ENCODE peak calls at places on chromosomes 3 and 15, in eight cellular contexts. S is astrocyte; N is HCT116; B is IMR-90; Y is heart right ventricle; D is GM06990; W is CD8-positive, alpha-beta T cell; R is neuronal stem cell. A is an unnamed sample.
A peak's percentile ranks its signal among the peaks of the same experiment; 100 is the strongest.

GRCh38 chr3:73513260-73513659 is 111.5 kb downstream of the PDZRN3 start:
- DNase-seq in D (no peak), B (no peak), Y (no peak), R (no peak), N (no peak), W (no peak), S (no peak), A (no peak)

GRCh38 chr3:101591071-101591470 is 17.1 kb downstream of the PCNP start:
- DNase-seq in D (no peak), N (no peak), R (no peak), Y (no peak), B (no peak), W (no peak), S (no peak), A (no peak)

GRCh38 chr3:13261908-13262307 is 158.2 kb downstream of the NUP210 start:
- DNase-seq in R (no peak), B (no peak), S (no peak), Y (no peak), W (no peak), N (no peak), D (no peak), A (no peak)

GRCh38 chr15:72118400-72118978 is at the start of gene SENP8:
- DNase-seq in N (no peak), Y (no peak), D (no peak), W (no peak), R (no peak), B (no peak), S (no peak), A (peak; percentile 95)

GRCh38 chr15:39244776-39245175 is 336.1 kb upstream of the THBS1 start:
- DNase-seq in R (no peak), S (no peak), D (no peak), W (no peak), N (no peak), B (no peak), Y (no peak), A (no peak)

GRCh38 chr15:85316244-85316934 is 64.0 kb upstream of the AKAP13 start:
- DNase-seq in W (peak; percentile 22), S (peak; percentile 49), N (peak; percentile 18), B (peak; percentile 53), Y (no peak), R (no peak), D (no peak), A (no peak)

GRCh38 chr15:77037475-77038209 is 33.3 kb downstream of the TSPAN3 start:
- DNase-seq in R (no peak), B (no peak), W (no peak), D (no peak), Y (no peak), N (no peak), S (no peak), A (no peak)

GRCh38 chr3:24533557-24534193 is 39.0 kb upstream of the THRB start:
- DNase-seq in B (no peak), D (no peak), R (no peak), Y (no peak), S (no peak), W (no peak), N (no peak), A (no peak)

GRCh38 chr3:40079203-40079844 is 230.2 kb upstream of the EIF1B start:
- DNase-seq in B (peak; percentile 8), W (no peak), S (peak; percentile 83), Y (no peak), R (no peak), D (no peak), N (no peak), A (no peak)

GRCh38 chr3:126540342-126540849 is 16.4 kb downstream of the CHST13 start:
- DNase-seq in R (no peak), Y (peak; percentile 34), W (no peak), N (peak; percentile 76), S (peak; percentile 87), B (peak; percentile 93), D (no peak), A (peak; percentile 4)

DNA sequence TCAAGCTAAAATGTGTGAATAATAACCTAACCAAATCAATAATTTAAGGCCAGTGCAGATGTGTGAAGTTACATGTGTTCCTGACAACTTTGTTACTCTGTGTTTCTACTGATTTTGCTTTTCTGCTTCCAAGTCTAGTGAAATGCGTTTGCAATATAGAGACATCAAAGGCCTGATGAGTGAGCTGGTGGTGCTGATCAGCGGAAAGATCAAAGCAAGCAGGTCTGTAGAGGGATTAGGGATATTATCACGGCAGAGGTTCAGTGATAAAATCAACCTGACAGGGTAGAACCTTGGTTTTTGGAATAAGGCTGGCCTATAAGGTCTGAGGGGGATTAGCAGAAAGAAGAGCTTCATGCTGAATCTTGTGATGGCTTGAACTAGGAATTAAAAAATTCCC is 111.6 kb downstream of the EDEM1 start:
- DNase-seq in D (no peak), S (no peak), N (no peak), B (no peak), W (no peak), R (no peak), Y (no peak), A (no peak)
- H3K4me3 ChIP-seq in D (no peak overlapping the region), S (no peak overlapping the region), N (no peak overlapping the region), B (no peak overlapping the region), W (no peak overlapping the region), R (no peak overlapping the region), Y (no peak overlapping the region), A (no peak overlapping the region)

GRCh38 chr3:172343979-172344378 is 104.3 kb downstream of the GHSR start:
- DNase-seq in R (no peak), D (no peak), S (no peak), N (no peak), Y (no peak), B (no peak), W (no peak), A (no peak)

GRCh38 chr3:172339892-172340291 is 108.4 kb downstream of the GHSR start:
- DNase-seq in R (no peak), S (no peak), B (no peak), N (no peak), W (no peak), D (no peak), Y (no peak), A (no peak)

GRCh38 chr3:172342097-172342659 is 106.1 kb downstream of the GHSR start:
- DNase-seq in D (no peak), W (no peak), Y (no peak), B (no peak), R (no peak), N (no peak), S (no peak), A (no peak)

GRCh38 chr3:172343117-172343516 is 105.1 kb downstream of the GHSR start:
- DNase-seq in S (no peak), W (no peak), R (no peak), N (no peak), D (no peak), B (no peak), Y (no peak), A (no peak)

GRCh38 chr3:172341482-172342059 is 106.7 kb downstream of the GHSR start:
- DNase-seq in B (peak; percentile 70), N (peak; percentile 48), R (peak; percentile 29), Y (no peak), D (peak; percentile 17), S (peak; percentile 43), W (peak; percentile 15), A (peak; percentile 54)
- H3K36me3 ChIP-seq in B (peaks cover 48% of the 10 kb centered on the region), N (peaks cover 16% of the 10 kb centered on the region), R (peaks cover 25% of the 10 kb centered on the region), Y (no peaks in the 10 kb centered on the region), D (peaks cover 5% of the 10 kb centered on the region), S (peaks cover 73% of the 10 kb centered on the region), W (peaks cover 7% of the 10 kb centered on the region), A (no peaks in the 10 kb centered on the region)

GRCh38 chr3:194104041-194104751 is 31.8 kb upstream of the HES1 start:
- DNase-seq in N (no peak), D (peak; percentile 78), B (no peak), W (no peak), S (no peak), Y (no peak), R (no peak), A (no peak)

GRCh38 chr3:194102436-194102835 is 33.5 kb upstream of the HES1 start:
- DNase-seq in R (no peak), B (no peak), W (no peak), D (no peak), N (no peak), S (no peak), Y (no peak), A (no peak)

GRCh38 chr3:194103475-194103874 is 32.5 kb upstream of the HES1 start:
- DNase-seq in R (no peak), B (no peak), W (peak; percentile 33), D (peak; percentile 35), Y (no peak), S (no peak), N (no peak), A (no peak)

GRCh38 chr3:194107126-194107525 is 28.8 kb upstream of the HES1 start:
- DNase-seq in D (no peak), W (no peak), Y (no peak), S (no peak), N (no peak), R (no peak), B (no peak), A (no peak)

GRCh38 chr3:194105292-194105691 is 30.7 kb upstream of the HES1 start:
- DNase-seq in B (no peak), S (no peak), R (no peak), D (no peak), N (no peak), W (no peak), Y (no peak), A (no peak)
- H3K27me3 ChIP-seq in B (peaks cover 62% of the 10 kb centered on the region), S (peaks cover 66% of the 10 kb centered on the region), R (no peaks in the 10 kb centered on the region), D (no peaks in the 10 kb centered on the region), N (peaks cover 4% of the 10 kb centered on the region), W (peaks cover 3% of the 10 kb centered on the region), Y (peaks cover 26% of the 10 kb centered on the region), A (no peaks in the 10 kb centered on the region)

GRCh38 chr3:9703240-9703639 is 393 bp upstream of the CPNE9 start:
- DNase-seq in R (no peak), B (no peak), Y (no peak), D (no peak), W (no peak), S (no peak), N (no peak), A (no peak)

GRCh38 chr3:9701711-9702110 is 1.9 kb upstream of the CPNE9 start:
- DNase-seq in N (no peak), Y (no peak), S (no peak), B (no peak), W (no peak), D (no peak), R (no peak), A (no peak)

GRCh38 chr3:9704343-9705322 is 1.0 kb downstream of the CPNE9 start:
- DNase-seq in Y (no peak), D (no peak), B (peak; percentile 15), N (no peak), R (peak; percentile 63), S (no peak), W (peak; percentile 14), A (peak; percentile 77)

GRCh38 chr3:9701006-9701405 is 2.6 kb upstream of the CPNE9 start:
- DNase-seq in S (no peak), W (no peak), N (no peak), D (no peak), R (no peak), Y (no peak), B (no peak), A (no peak)

GRCh38 chr3:9703736-9704342 is at the start of gene CPNE9:
- DNase-seq in Y (no peak), W (no peak), S (no peak), N (no peak), R (no peak), B (no peak), D (no peak), A (no peak)
- H3K4me3 ChIP-seq in Y (peak within 1 kb of the TSS; percentile 40), W (peak within 1 kb of the TSS; percentile 27), S (peak within 1 kb of the TSS; percentile 28), N (no peak within 1 kb of the TSS), R (peak within 1 kb of the TSS; percentile 73), B (no peak within 1 kb of the TSS), D (no peak within 1 kb of the TSS), A (peak within 1 kb of the TSS; percentile 11)

GRCh38 chr3:14444380-14444779 is 42.0 kb downstream of the SLC6A6 start:
- DNase-seq in Y (no peak), B (no peak), N (no peak), R (no peak), W (no peak), D (no peak), S (no peak), A (no peak)
- H3K36me3 ChIP-seq in Y (no peaks in the 10 kb centered on the region), B (peaks cover 41% of the 10 kb centered on the region), N (peaks cover 34% of the 10 kb centered on the region), R (peaks cover 36% of the 10 kb centered on the region), W (peaks cover 14% of the 10 kb centered on the region), D (peaks cover 22% of the 10 kb centered on the region), S (peaks cover 15% of the 10 kb centered on the region), A (peaks cover 30% of the 10 kb centered on the region)